ENCODE peak calls at places on chromosomes 6 and 20, in nine cellular contexts. Q is breast epithelium; J is pancreas; G is AG04449; H is CD8-positive, alpha-beta T cell; X is neural crest cell; V is body of pancreas; C is RWPE1; S is uterus. A is an unnamed sample.
A peak's percentile ranks its signal among the peaks of the same experiment; 100 is the strongest.

GRCh38 chr6:144415014-144415413 is 129.9 kb downstream of the UTRN start:
- DNase-seq in Q (no peak), J (no peak), G (peak; percentile 62), H (no peak), X (no peak), V (no peak), C (peak; percentile 26), S (no peak), A (no peak)

GRCh38 chr6:26056583-26057350 is 30.5 kb upstream of the HFE start:
- DNase-seq in Q (peak; percentile 46), J (no peak), G (no peak), H (no peak), X (no peak), V (peak; percentile 33), C (no peak), S (no peak), A (no peak)

GRCh38 chr20:61954276-61955021 is 111.2 kb downstream of the TAF4 start:
- DNase-seq in Q (no peak), J (no peak), G (no peak), H (no peak), X (no peak), V (no peak), C (no peak), S (no peak), A (peak; percentile 82)

GRCh38 chr6:97133071-97133470 is 149.9 kb downstream of the MMS22L start:
- DNase-seq in Q (no peak), J (no peak), G (no peak), H (no peak), X (no peak), V (no peak), C (no peak), S (no peak), A (no peak)

GRCh38 chr6:84773431-84774173 is 9.2 kb upstream of the TBX18 start:
- DNase-seq in Q (no peak), J (no peak), G (no peak), H (no peak), X (peak; percentile 30), V (peak; percentile 24), C (no peak), S (no peak), A (peak; percentile 62)

GRCh38 chr6:50707652-50708325 is 5.5 kb upstream of the TFAP2D start:
- DNase-seq in Q (no peak), J (no peak), G (no peak), H (no peak), X (no peak), V (peak; percentile 22), C (no peak), S (no peak), A (no peak)

GRCh38 chr6:157822221-157823000 is 635 bp upstream of the SNX9 start:
- DNase-seq in Q (no peak), J (peak; percentile 14), G (no peak), H (peak; percentile 8), X (peak; percentile 22), V (no peak), C (peak; percentile 14), S (peak; percentile 43), A (no peak)

GRCh38 chr20:19832875-19833274 is 74.8 kb downstream of the RIN2 start:
- DNase-seq in Q (no peak), J (no peak), G (no peak), H (no peak), X (no peak), V (no peak), C (no peak), S (no peak), A (no peak)

GRCh38 chr20:1388706-1389483 is 4.0 kb downstream of the FKBP1A start:
- DNase-seq in Q (no peak), J (no peak), G (no peak), H (no peak), X (no peak), V (no peak), C (no peak), S (no peak), A (no peak)

GRCh38 chr6:139917943-139918342 is 543.5 kb upstream of the CITED2 start:
- DNase-seq in Q (no peak), J (no peak), G (no peak), H (no peak), X (no peak), V (no peak), C (no peak), S (no peak), A (no peak)

GRCh38 chr6:39057251-39058155 is 8.9 kb downstream of the GLP1R start:
- DNase-seq in Q (no peak), J (no peak), G (no peak), H (no peak), X (no peak), V (no peak), C (no peak), S (no peak), A (no peak)

DNA sequence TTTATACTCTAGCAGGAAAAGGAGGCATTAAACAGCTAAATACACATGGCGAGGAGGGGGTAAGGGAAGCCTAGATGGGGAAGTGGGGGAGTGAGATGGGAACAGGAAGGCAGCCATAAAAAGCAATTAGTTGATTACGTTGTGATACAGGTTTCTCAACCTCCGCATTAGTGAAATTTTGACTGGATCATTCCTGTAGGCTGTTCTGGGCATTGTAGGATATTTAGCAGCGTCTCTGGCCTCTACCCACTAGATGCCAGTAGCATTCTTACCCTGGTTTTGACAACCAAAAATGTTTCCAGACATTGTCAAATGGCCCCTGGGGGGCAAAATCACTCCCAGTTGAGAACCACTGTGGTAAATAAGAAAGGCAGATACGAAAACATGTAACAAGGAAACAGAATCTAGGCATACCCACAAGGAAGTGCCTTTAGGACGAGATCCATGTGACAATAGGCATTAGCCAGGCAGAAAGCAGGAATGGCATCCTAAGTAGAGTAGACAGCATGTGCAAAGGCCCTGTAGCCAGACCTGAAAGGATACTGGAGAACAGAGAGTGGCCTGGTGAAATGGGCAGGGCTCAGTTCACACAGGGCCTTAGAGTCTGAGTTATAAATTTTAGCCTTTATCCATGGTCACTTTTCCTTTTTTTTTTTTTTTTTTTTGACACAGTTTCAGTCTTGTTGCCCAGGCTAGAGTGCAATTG is 25.8 kb upstream of the PTPN1 start:
- DNase-seq in Q (no peak), J (no peak), G (no peak), H (no peak), X (no peak), V (no peak), C (no peak), S (no peak), A (no peak)
- TF ChIP-seq CTCF in Q (no peak), J (no peak), G (no peak), H (no peak), X (no peak), V (no peak), C (no peak), S (no peak), A (peak; percentile 67)

GRCh38 chr6:6696867-6697531 is 108.5 kb downstream of the LY86 start:
- DNase-seq in Q (no peak), J (peak; percentile 34), G (no peak), H (no peak), X (peak; percentile 75), V (peak; percentile 74), C (peak; percentile 16), S (no peak), A (no peak)

GRCh38 chr6:6697620-6698019 is 109.1 kb downstream of the LY86 start:
- DNase-seq in Q (no peak), J (no peak), G (no peak), H (no peak), X (no peak), V (no peak), C (no peak), S (no peak), A (no peak)

GRCh38 chr6:6694825-6695710 is 106.5 kb downstream of the LY86 start:
- DNase-seq in Q (no peak), J (no peak), G (no peak), H (no peak), X (no peak), V (no peak), C (peak; percentile 35), S (no peak), A (peak; percentile 81)

GRCh38 chr6:6695711-6696048 is 107.2 kb downstream of the LY86 start:
- DNase-seq in Q (no peak), J (no peak), G (no peak), H (no peak), X (no peak), V (no peak), C (no peak), S (no peak), A (no peak)

DNA sequence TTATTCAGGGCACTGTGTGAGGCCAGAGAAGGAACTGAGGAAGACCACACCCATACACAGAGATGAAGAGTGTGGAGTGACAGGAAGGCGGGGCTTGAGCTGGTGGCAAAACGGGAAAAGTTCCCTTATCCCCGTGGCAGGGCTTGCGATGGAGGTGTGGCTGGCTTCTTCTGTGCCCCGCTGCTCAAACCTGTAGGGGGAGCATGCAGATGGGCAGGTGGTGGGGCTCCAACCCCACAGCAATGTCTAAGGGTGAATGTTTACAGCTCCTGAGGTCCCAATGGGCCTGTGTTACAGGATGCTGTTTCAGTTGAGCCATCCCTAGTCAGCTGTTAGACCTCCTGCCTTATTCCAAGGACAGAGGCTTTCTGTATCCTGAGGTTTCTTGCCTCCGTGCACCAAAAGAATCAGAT is 105.9 kb downstream of the LY86 start:
- DNase-seq in Q (no peak), J (no peak), G (no peak), H (no peak), X (no peak), V (no peak), C (no peak), S (no peak), A (no peak)
- TF ChIP-seq CTCF in Q (no peak), J (no peak), G (no peak), H (no peak), X (no peak), V (no peak), C (no peak), S (no peak), A (no peak)

GRCh38 chr6:119333063-119333609 is 16.4 kb downstream of the MAN1A1 start:
- DNase-seq in Q (no peak), J (no peak), G (no peak), H (no peak), X (no peak), V (no peak), C (no peak), S (no peak), A (no peak)

GRCh38 chr6:119330520-119330919 is 19.0 kb downstream of the MAN1A1 start:
- DNase-seq in Q (no peak), J (no peak), G (no peak), H (no peak), X (no peak), V (no peak), C (no peak), S (no peak), A (no peak)

GRCh38 chr6:119331676-119332286 is 17.8 kb downstream of the MAN1A1 start:
- DNase-seq in Q (no peak), J (no peak), G (no peak), H (no peak), X (no peak), V (no peak), C (no peak), S (no peak), A (no peak)

GRCh38 chr6:119334535-119335264 is 14.9 kb downstream of the MAN1A1 start:
- DNase-seq in Q (no peak), J (no peak), G (no peak), H (no peak), X (no peak), V (no peak), C (no peak), S (no peak), A (no peak)

GRCh38 chr6:119333707-119334295 is 15.8 kb downstream of the MAN1A1 start:
- DNase-seq in Q (no peak), J (no peak), G (no peak), H (no peak), X (no peak), V (no peak), C (peak; percentile 60), S (no peak), A (no peak)
- TF ChIP-seq CTCF in Q (no peak), J (no peak), G (no peak), H (peak; percentile 80), X (peak; percentile 66), V (peak; percentile 17), C (peak; percentile 55), S (peak; percentile 45), A (peak; percentile 78)

GRCh38 chr6:17042422-17043147 is 59.3 kb upstream of the STMND1 start:
- DNase-seq in Q (no peak), J (peak; percentile 67), G (no peak), H (no peak), X (no peak), V (peak; percentile 76), C (peak; percentile 59), S (no peak), A (no peak)
- TF ChIP-seq CTCF in Q (no peak), J (no peak), G (peak; percentile 30), H (no peak), X (peak; percentile 28), V (peak; percentile 10), C (peak; percentile 53), S (no peak), A (peak; percentile 52)